ENCODE peak calls at places on chromosomes 13 and 19, in six cellular contexts. One of them, this sample, is unnamed.

GRCh38 chr19:39031368-39032163 is 783 bp downstream of the FBXO27 start:
- DNase-seq in breast epithelium: peak
- DNase-seq in PC-3: peak
- DNase-seq in suprapubic skin: peak
- DNase-seq in body of pancreas: peak
- DNase-seq in gastrocnemius medialis: peak
- DNase-seq in this sample: peak

GRCh38 chr13:114313061-114313860 is 1.0 kb upstream of the CHAMP1 start:
- DNase-seq in breast epithelium: no peak
- DNase-seq in gastrocnemius medialis: peak
- DNase-seq in PC-3: peak
- DNase-seq in body of pancreas: no peak
- DNase-seq in suprapubic skin: no peak
- DNase-seq in this sample: no peak

GRCh38 chr13:49225358-49226042 is 5.4 kb downstream of the MLNR start:
- DNase-seq in body of pancreas: peak
- DNase-seq in PC-3: peak
- DNase-seq in suprapubic skin: no peak
- DNase-seq in gastrocnemius medialis: no peak
- DNase-seq in breast epithelium: no peak
- DNase-seq in this sample: peak

GRCh38 chr19:49017041-49017665 is at the start of gene LHB:
- DNase-seq in gastrocnemius medialis: no peak
- DNase-seq in PC-3: no peak
- DNase-seq in breast epithelium: no peak
- DNase-seq in body of pancreas: no peak
- DNase-seq in suprapubic skin: no peak
- DNase-seq in this sample: no peak

GRCh38 chr19:13981988-13982501 is 24.1 kb downstream of the RFX1 start:
- DNase-seq in suprapubic skin: no peak
- DNase-seq in breast epithelium: no peak
- DNase-seq in PC-3: no peak
- DNase-seq in body of pancreas: no peak
- DNase-seq in gastrocnemius medialis: no peak
- DNase-seq in this sample: no peak

GRCh38 chr19:28636706-28637105 is 576.2 kb downstream of the UQCRFS1 start:
- DNase-seq in gastrocnemius medialis: no peak
- DNase-seq in suprapubic skin: no peak
- DNase-seq in breast epithelium: no peak
- DNase-seq in PC-3: no peak
- DNase-seq in body of pancreas: no peak
- DNase-seq in this sample: no peak

GRCh38 chr13:77860621-77861020 is 58.0 kb downstream of the EDNRB start:
- DNase-seq in breast epithelium: no peak
- DNase-seq in PC-3: peak
- DNase-seq in suprapubic skin: no peak
- DNase-seq in gastrocnemius medialis: no peak
- DNase-seq in body of pancreas: no peak
- DNase-seq in this sample: peak

GRCh38 chr13:106145997-106146864 is 389.2 kb downstream of the EFNB2 start:
- DNase-seq in body of pancreas: no peak
- DNase-seq in gastrocnemius medialis: no peak
- DNase-seq in PC-3: no peak
- DNase-seq in breast epithelium: no peak
- DNase-seq in suprapubic skin: no peak
- DNase-seq in this sample: no peak

GRCh38 chr19:2426661-2427322 is 594 bp downstream of the TIMM13 start:
- DNase-seq in gastrocnemius medialis: peak
- DNase-seq in suprapubic skin: peak
- DNase-seq in body of pancreas: peak
- DNase-seq in PC-3: peak
- DNase-seq in breast epithelium: no peak
- DNase-seq in this sample: peak

GRCh38 chr19:48415395-48415794 is 21.9 kb downstream of the GRIN2D start:
- DNase-seq in gastrocnemius medialis: peak
- DNase-seq in breast epithelium: no peak
- DNase-seq in body of pancreas: peak
- DNase-seq in PC-3: peak
- DNase-seq in suprapubic skin: peak
- DNase-seq in this sample: peak

GRCh38 chr19:7857727-7858701 is 16.2 kb downstream of the PRR36 start:
- DNase-seq in body of pancreas: no peak
- DNase-seq in suprapubic skin: no peak
- DNase-seq in PC-3: no peak
- DNase-seq in breast epithelium: no peak
- DNase-seq in gastrocnemius medialis: no peak
- DNase-seq in this sample: no peak

GRCh38 chr13:90122531-90122930 is 1225.0 kb upstream of the MIR17HG start:
- DNase-seq in suprapubic skin: no peak
- DNase-seq in PC-3: no peak
- DNase-seq in gastrocnemius medialis: no peak
- DNase-seq in body of pancreas: no peak
- DNase-seq in breast epithelium: no peak
- DNase-seq in this sample: no peak

GRCh38 chr13:45209229-45209628 is 8.4 kb upstream of the KCTD4 start:
- DNase-seq in gastrocnemius medialis: no peak
- DNase-seq in suprapubic skin: no peak
- DNase-seq in body of pancreas: no peak
- DNase-seq in breast epithelium: no peak
- DNase-seq in PC-3: peak
- DNase-seq in this sample: peak

GRCh38 chr19:7494416-7495098 is 5.7 kb upstream of the PEX11G start:
- DNase-seq in PC-3: no peak
- DNase-seq in breast epithelium: no peak
- DNase-seq in body of pancreas: peak
- DNase-seq in suprapubic skin: no peak
- DNase-seq in gastrocnemius medialis: peak
- DNase-seq in this sample: peak

GRCh38 chr19:22945560-22945959 is 57.4 kb downstream of the ZNF728 start:
- DNase-seq in breast epithelium: no peak
- DNase-seq in body of pancreas: no peak
- DNase-seq in suprapubic skin: no peak
- DNase-seq in PC-3: no peak
- DNase-seq in gastrocnemius medialis: no peak
- DNase-seq in this sample: peak

GRCh38 chr13:52701728-52702480 is 37.7 kb downstream of the CNMD start:
- DNase-seq in suprapubic skin: no peak
- DNase-seq in breast epithelium: no peak
- DNase-seq in gastrocnemius medialis: no peak
- DNase-seq in body of pancreas: no peak
- DNase-seq in PC-3: no peak
- DNase-seq in this sample: no peak

GRCh38 chr13:23547000-23547590 is 23.1 kb upstream of the TNFRSF19 start:
- DNase-seq in PC-3: no peak
- DNase-seq in gastrocnemius medialis: peak
- DNase-seq in breast epithelium: no peak
- DNase-seq in suprapubic skin: no peak
- DNase-seq in body of pancreas: peak
- DNase-seq in this sample: peak
- H3K4me3 ChIP-seq in PC-3: no peak
- H3K4me3 ChIP-seq in gastrocnemius medialis: peak
- H3K4me3 ChIP-seq in breast epithelium: peak
- H3K4me3 ChIP-seq in suprapubic skin: peak
- H3K4me3 ChIP-seq in body of pancreas: no peak
- H3K4me3 ChIP-seq in this sample: peak

GRCh38 chr19:57788114-57788692 is 18.7 kb downstream of the ZNF586 start:
- DNase-seq in suprapubic skin: no peak
- DNase-seq in body of pancreas: no peak
- DNase-seq in PC-3: no peak
- DNase-seq in breast epithelium: no peak
- DNase-seq in gastrocnemius medialis: no peak
- DNase-seq in this sample: no peak
- H3K4me3 ChIP-seq in suprapubic skin: no peak
- H3K4me3 ChIP-seq in body of pancreas: no peak
- H3K4me3 ChIP-seq in PC-3: no peak
- H3K4me3 ChIP-seq in breast epithelium: no peak
- H3K4me3 ChIP-seq in gastrocnemius medialis: no peak
- H3K4me3 ChIP-seq in this sample: no peak

GRCh38 chr13:83880275-83881027 is 1.8 kb downstream of the SLITRK1 start:
- DNase-seq in PC-3: no peak
- DNase-seq in body of pancreas: no peak
- DNase-seq in breast epithelium: no peak
- DNase-seq in suprapubic skin: no peak
- DNase-seq in gastrocnemius medialis: no peak
- DNase-seq in this sample: no peak
- H3K4me3 ChIP-seq in PC-3: no peak
- H3K4me3 ChIP-seq in body of pancreas: no peak
- H3K4me3 ChIP-seq in breast epithelium: no peak
- H3K4me3 ChIP-seq in suprapubic skin: no peak
- H3K4me3 ChIP-seq in gastrocnemius medialis: no peak
- H3K4me3 ChIP-seq in this sample: no peak

DNA sequence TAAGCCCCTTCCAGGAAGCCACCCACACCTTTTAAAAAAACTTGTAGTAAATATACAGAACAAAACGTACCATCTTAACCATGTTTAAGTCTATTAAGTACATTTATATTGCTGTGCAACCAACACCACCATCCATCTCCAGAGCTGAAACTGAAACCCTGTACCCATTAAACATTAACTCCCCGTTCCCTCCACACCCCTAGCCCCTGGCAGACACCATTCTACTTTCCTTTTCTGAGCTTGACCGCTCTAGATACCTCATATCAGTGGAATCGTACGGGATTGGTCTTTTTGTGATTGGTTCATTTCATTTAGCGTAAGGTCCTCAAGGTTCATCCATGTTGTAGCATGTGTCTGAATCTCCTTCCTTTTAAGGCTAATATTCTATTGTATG is 13.0 kb upstream of the SPATA13 start:
- DNase-seq in PC-3: no peak
- DNase-seq in gastrocnemius medialis: no peak
- DNase-seq in breast epithelium: no peak
- DNase-seq in body of pancreas: no peak
- DNase-seq in suprapubic skin: no peak
- DNase-seq in this sample: no peak
- H3K4me3 ChIP-seq in PC-3: no peak
- H3K4me3 ChIP-seq in gastrocnemius medialis: no peak
- H3K4me3 ChIP-seq in breast epithelium: no peak
- H3K4me3 ChIP-seq in body of pancreas: no peak
- H3K4me3 ChIP-seq in suprapubic skin: no peak
- H3K4me3 ChIP-seq in this sample: no peak

GRCh38 chr19:18763674-18764590 is 27.2 kb downstream of the COMP start:
- DNase-seq in PC-3: peak
- DNase-seq in breast epithelium: peak
- DNase-seq in body of pancreas: no peak
- DNase-seq in gastrocnemius medialis: peak
- DNase-seq in suprapubic skin: no peak
- DNase-seq in this sample: no peak

GRCh38 chr19:18768046-18768771 is 22.9 kb downstream of the COMP start:
- DNase-seq in breast epithelium: no peak
- DNase-seq in body of pancreas: no peak
- DNase-seq in PC-3: no peak
- DNase-seq in gastrocnemius medialis: no peak
- DNase-seq in suprapubic skin: no peak
- DNase-seq in this sample: no peak

GRCh38 chr19:18764591-18765051 is 26.5 kb downstream of the COMP start:
- DNase-seq in suprapubic skin: no peak
- DNase-seq in PC-3: peak
- DNase-seq in gastrocnemius medialis: no peak
- DNase-seq in body of pancreas: no peak
- DNase-seq in breast epithelium: no peak
- DNase-seq in this sample: no peak

GRCh38 chr19:18762125-18763023 is 28.7 kb downstream of the COMP start:
- DNase-seq in PC-3: peak
- DNase-seq in gastrocnemius medialis: peak
- DNase-seq in suprapubic skin: no peak
- DNase-seq in breast epithelium: peak
- DNase-seq in body of pancreas: peak
- DNase-seq in this sample: peak

DNA sequence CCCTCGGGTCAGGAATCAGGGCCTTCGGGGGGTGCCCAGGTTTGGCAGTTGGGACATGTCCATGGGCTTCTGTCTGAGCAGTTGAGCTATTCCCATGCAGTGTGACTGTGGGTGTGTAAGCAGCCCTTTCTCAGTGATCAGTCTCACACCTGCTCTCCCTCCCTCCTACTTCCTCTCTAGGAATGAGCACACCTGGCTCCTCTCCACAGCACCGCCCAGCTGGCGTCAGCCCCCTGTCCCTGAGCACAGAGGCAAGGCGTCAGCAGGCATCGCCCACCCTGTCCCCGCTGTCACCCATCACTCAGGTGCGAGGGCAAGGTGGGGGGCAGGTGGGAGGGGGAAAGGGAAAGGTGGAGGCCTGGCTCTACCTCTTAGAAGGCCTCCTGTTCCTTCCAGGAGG is 25.9 kb downstream of the COMP start:
- DNase-seq in breast epithelium: no peak
- DNase-seq in suprapubic skin: no peak
- DNase-seq in gastrocnemius medialis: no peak
- DNase-seq in PC-3: no peak
- DNase-seq in body of pancreas: no peak
- DNase-seq in this sample: no peak
- H3K4me3 ChIP-seq in breast epithelium: no peak
- H3K4me3 ChIP-seq in suprapubic skin: no peak
- H3K4me3 ChIP-seq in gastrocnemius medialis: no peak
- H3K4me3 ChIP-seq in PC-3: no peak
- H3K4me3 ChIP-seq in body of pancreas: no peak
- H3K4me3 ChIP-seq in this sample: no peak

DNA sequence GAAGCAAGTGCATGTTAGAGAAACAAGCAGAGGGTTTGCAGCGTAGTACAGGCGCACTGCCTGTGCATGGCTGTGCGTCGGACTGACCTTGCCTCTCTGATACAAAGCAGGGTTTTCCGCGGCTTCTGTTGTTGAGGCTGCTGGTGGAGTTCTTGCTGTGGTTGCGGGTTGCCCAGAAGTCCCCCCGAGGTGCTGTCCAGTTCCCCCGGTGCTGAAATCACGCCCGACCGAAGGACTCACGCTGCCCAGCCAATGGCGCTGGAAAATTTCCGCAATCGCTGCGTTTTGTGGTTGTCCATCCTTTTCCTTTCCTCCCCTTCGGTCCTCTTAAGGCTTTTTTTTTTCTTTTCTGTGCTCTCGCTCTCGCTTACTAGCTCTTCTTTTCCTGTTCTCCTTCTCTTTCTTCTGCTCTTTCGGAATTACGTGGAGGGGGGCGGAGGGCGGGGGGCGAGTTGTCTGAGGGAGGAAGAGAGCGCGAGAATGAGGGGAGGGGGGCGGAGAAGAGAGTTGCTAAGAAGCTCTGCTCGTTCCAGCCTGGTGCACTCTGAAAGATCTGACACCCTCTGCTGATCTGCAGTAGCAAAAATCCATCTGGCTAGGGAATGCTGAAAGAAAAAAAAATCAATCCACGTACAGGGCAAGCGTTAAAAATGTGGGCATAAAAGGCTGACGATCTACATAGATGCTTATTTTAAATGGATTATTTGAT is at the start of gene SLITRK1:
- DNase-seq in breast epithelium: peak
- DNase-seq in suprapubic skin: no peak
- DNase-seq in body of pancreas: peak
- DNase-seq in PC-3: no peak
- DNase-seq in gastrocnemius medialis: no peak
- DNase-seq in this sample: peak
- H3K4me3 ChIP-seq in breast epithelium: no peak
- H3K4me3 ChIP-seq in suprapubic skin: peak
- H3K4me3 ChIP-seq in body of pancreas: no peak
- H3K4me3 ChIP-seq in PC-3: no peak
- H3K4me3 ChIP-seq in gastrocnemius medialis: no peak
- H3K4me3 ChIP-seq in this sample: peak

GRCh38 chr13:99203601-99204579 is 3.2 kb downstream of the UBAC2 start:
- DNase-seq in suprapubic skin: no peak
- DNase-seq in gastrocnemius medialis: no peak
- DNase-seq in breast epithelium: no peak
- DNase-seq in body of pancreas: no peak
- DNase-seq in PC-3: no peak
- DNase-seq in this sample: no peak
- H3K4me3 ChIP-seq in suprapubic skin: no peak
- H3K4me3 ChIP-seq in gastrocnemius medialis: no peak
- H3K4me3 ChIP-seq in breast epithelium: no peak
- H3K4me3 ChIP-seq in body of pancreas: no peak
- H3K4me3 ChIP-seq in PC-3: no peak
- H3K4me3 ChIP-seq in this sample: no peak

GRCh38 chr19:43731854-43732253 is 16.0 kb downstream of the IRGC start:
- DNase-seq in suprapubic skin: no peak
- DNase-seq in PC-3: no peak
- DNase-seq in body of pancreas: no peak
- DNase-seq in gastrocnemius medialis: no peak
- DNase-seq in breast epithelium: no peak
- DNase-seq in this sample: no peak
- H3K4me3 ChIP-seq in suprapubic skin: no peak
- H3K4me3 ChIP-seq in PC-3: no peak
- H3K4me3 ChIP-seq in body of pancreas: no peak
- H3K4me3 ChIP-seq in gastrocnemius medialis: no peak
- H3K4me3 ChIP-seq in breast epithelium: no peak
- H3K4me3 ChIP-seq in this sample: no peak